ENCODE peak calls at places on chromosomes 4 and X, in four cellular contexts. G is HTR-8/SVneo, L is NCI-H1092, Z is HL-60. W is an unnamed sample.

GRCh38 chrX:25198253-25198652 is 182.5 kb upstream of the ARX start:
- DNase-seq in G (no peak), Z (no peak), L (no peak), W (no peak)

GRCh38 chr4:159024266-159024665 is 78.6 kb upstream of the RAPGEF2 start:
- DNase-seq in Z (no peak), L (no peak), G (no peak), W (no peak)

GRCh38 chr4:173040200-173040599 is 128.4 kb upstream of the GALNT7 start:
- DNase-seq in L (peak; percentile 14), Z (no peak), G (no peak), W (no peak)

GRCh38 chrX:33336783-33337182 is 125.4 kb upstream of the DMD start:
- DNase-seq in G (no peak), L (no peak), Z (no peak), W (peak; percentile 6)

GRCh38 chr4:129323630-129324029 is 227.7 kb downstream of the C4orf33 start:
- DNase-seq in L (peak; percentile 10), G (no peak), Z (no peak), W (no peak)

GRCh38 chr4:58936436-58936835 is 1826.3 kb upstream of the IGFBP7 start:
- DNase-seq in Z (no peak), L (no peak), G (no peak), W (no peak)

GRCh38 chrX:148363836-148364235 is 136.6 kb upstream of the AFF2 start:
- DNase-seq in G (no peak), L (no peak), Z (no peak), W (no peak)

GRCh38 chr4:98027827-98028226 is 115.4 kb downstream of the STPG2 start:
- DNase-seq in G (no peak), L (no peak), Z (no peak), W (peak; percentile 2)

GRCh38 chr4:45621926-45622325 is 501.9 kb downstream of the GABRG1 start:
- DNase-seq in G (peak; percentile 36), Z (no peak), L (no peak), W (peak; percentile 1)

GRCh38 chr4:74501579-74501978 is 56.6 kb downstream of the AREG start:
- DNase-seq in G (peak; percentile 10), Z (no peak), L (no peak), W (no peak)

GRCh38 chrX:66163447-66163846 is 600 bp upstream of the HEPH start:
- DNase-seq in G (no peak), Z (no peak), L (no peak), W (no peak)

GRCh38 chr4:175657571-175657970 is 154.5 kb downstream of the GPM6A start:
- DNase-seq in G (no peak), L (no peak), Z (no peak), W (no peak)

GRCh38 chr4:122914292-122914904 is 8.0 kb downstream of the NUDT6 start:
- DNase-seq in L (no peak), G (peak; percentile 17), Z (no peak), W (peak; percentile 42)

GRCh38 chrX:153873282-153874090 is 12.5 kb downstream of the L1CAM start:
- DNase-seq in G (no peak), Z (no peak), L (no peak), W (no peak)

GRCh38 chr4:30847157-30847556 is 127.0 kb downstream of the PCDH7 start:
- DNase-seq in L (no peak), G (no peak), Z (no peak), W (no peak)

GRCh38 chrX:53882331-53882730 is 161.9 kb downstream of the PHF8 start:
- DNase-seq in G (no peak), L (no peak), Z (no peak), W (peak; percentile 5)

W was measured in A549.